ENCODE peak calls at places on chromosomes 3 and 15, in ten cellular contexts. Q, J, Z, U, T, O, K, W, A and F are unnamed samples.

GRCh38 chr15:92839696-92840095 is 60.4 kb upstream of the CHD2 start:
- DNase-seq in Q (no peak), J (no peak), Z (no peak), U (no peak), T (no peak), O (no peak), K (no peak), W (no peak), A (no peak), F (no peak)

GRCh38 chr15:90903733-90904536 is 833 bp downstream of the MAN2A2 start:
- DNase-seq in Q (peak), J (no peak), Z (no peak), U (no peak), T (no peak), O (no peak), K (no peak), W (peak), A (no peak), F (no peak)

GRCh38 chr3:197244751-197245150 is 53.7 kb downstream of the DLG1 start:
- DNase-seq in Q (no peak), J (no peak), Z (no peak), U (no peak), T (no peak), O (no peak), K (no peak), W (no peak), A (no peak), F (no peak)

GRCh38 chr3:186609247-186609868 is 3.5 kb upstream of the AHSG start:
- DNase-seq in Q (peak), J (no peak), Z (peak), U (no peak), T (no peak), O (no peak), K (no peak), W (peak), A (peak), F (no peak)

GRCh38 chr15:96363692-96364091 is 33.2 kb downstream of the NR2F2 start:
- DNase-seq in Q (no peak), J (no peak), Z (no peak), U (no peak), T (no peak), O (no peak), K (no peak), W (no peak), A (no peak), F (no peak)

GRCh38 chr15:67059127-67059553 is 6.3 kb upstream of the SMAD3 start:
- DNase-seq in Q (no peak), J (no peak), Z (no peak), U (no peak), T (no peak), O (peak), K (no peak), W (peak), A (no peak), F (no peak)

GRCh38 chr15:71278989-71279756 is 163.9 kb downstream of the THSD4 start:
- DNase-seq in Q (peak), J (no peak), Z (no peak), U (peak), T (peak), O (peak), K (no peak), W (peak), A (peak), F (peak)

GRCh38 chr15:65896231-65896630 is 26.9 kb downstream of the RAB11A start:
- DNase-seq in Q (no peak), J (no peak), Z (no peak), U (no peak), T (no peak), O (no peak), K (no peak), W (no peak), A (no peak), F (no peak)

GRCh38 chr15:82919231-82919886 is 33.2 kb downstream of the HOMER2 start:
- DNase-seq in Q (peak), J (no peak), Z (no peak), U (no peak), T (peak), O (peak), K (no peak), W (peak), A (no peak), F (no peak)

GRCh38 chr15:95857124-95857757 is 473.3 kb upstream of the NR2F2 start:
- DNase-seq in Q (no peak), J (no peak), Z (no peak), U (peak), T (no peak), O (no peak), K (no peak), W (no peak), A (peak), F (no peak)

GRCh38 chr3:61559108-61559731 is 2.2 kb upstream of the PTPRG start:
- DNase-seq in Q (no peak), J (no peak), Z (no peak), U (no peak), T (no peak), O (no peak), K (no peak), W (no peak), A (no peak), F (no peak)

GRCh38 chr3:126257984-126258383 is 77.6 kb upstream of the ALDH1L1 start:
- DNase-seq in Q (no peak), J (no peak), Z (no peak), U (no peak), T (no peak), O (no peak), K (no peak), W (no peak), A (no peak), F (no peak)

GRCh38 chr15:63157066-63157890 is at the start of gene RPS27L:
- DNase-seq in Q (peak), J (peak), Z (peak), U (peak), T (peak), O (peak), K (peak), W (peak), A (peak), F (peak)

GRCh38 chr3:194112120-194113106 is 23.5 kb upstream of the HES1 start:
- DNase-seq in Q (no peak), J (no peak), Z (no peak), U (no peak), T (peak), O (no peak), K (no peak), W (peak), A (no peak), F (no peak)

GRCh38 chr3:38545396-38545949 is 49.3 kb downstream of the EXOG start:
- DNase-seq in Q (no peak), J (no peak), Z (no peak), U (no peak), T (no peak), O (no peak), K (no peak), W (no peak), A (no peak), F (no peak)

GRCh38 chr3:119349353-119349752 is 55.2 kb downstream of the ARHGAP31 start:
- DNase-seq in Q (peak), J (no peak), Z (no peak), U (no peak), T (no peak), O (no peak), K (no peak), W (no peak), A (no peak), F (no peak)
- H3K4me3 ChIP-seq in Q (no peak), J (no peak), Z (no peak), U (no peak), T (no peak), O (no peak), K (no peak), W (no peak), A (no peak), F (no peak)

DNA sequence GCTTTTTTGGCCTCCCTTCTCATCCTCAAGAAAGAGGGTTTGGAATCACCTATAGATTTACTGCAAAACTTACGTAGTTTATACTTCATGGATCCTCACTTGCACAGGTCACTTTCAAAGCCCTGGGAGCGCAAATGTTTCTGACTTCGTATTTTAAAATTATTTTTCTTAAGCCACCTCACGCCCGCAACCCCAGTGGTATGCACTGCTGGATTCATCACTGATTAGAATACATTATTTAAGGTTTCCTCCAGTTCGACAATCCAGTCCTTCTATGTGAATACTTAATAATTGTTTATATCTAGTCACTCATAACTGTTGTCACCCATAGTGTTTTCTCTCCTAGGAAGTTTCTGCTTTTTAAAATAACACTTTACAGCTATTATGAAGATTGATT is 339.9 kb downstream of the CHL1 start:
- DNase-seq in Q (no peak), J (no peak), Z (no peak), U (no peak), T (no peak), O (no peak), K (no peak), W (no peak), A (no peak), F (no peak)
- H3K4me3 ChIP-seq in Q (no peak), J (no peak), Z (no peak), U (peak), T (no peak), O (no peak), K (no peak), W (peak), A (peak), F (peak)

GRCh38 chr3:48505146-48505545 is 1.2 kb upstream of the SHISA5 start:
- DNase-seq in Q (no peak), J (no peak), Z (no peak), U (no peak), T (no peak), O (no peak), K (no peak), W (no peak), A (no peak), F (no peak)
- H3K4me3 ChIP-seq in Q (no peak), J (no peak), Z (no peak), U (peak), T (no peak), O (no peak), K (peak), W (no peak), A (no peak), F (no peak)

DNA sequence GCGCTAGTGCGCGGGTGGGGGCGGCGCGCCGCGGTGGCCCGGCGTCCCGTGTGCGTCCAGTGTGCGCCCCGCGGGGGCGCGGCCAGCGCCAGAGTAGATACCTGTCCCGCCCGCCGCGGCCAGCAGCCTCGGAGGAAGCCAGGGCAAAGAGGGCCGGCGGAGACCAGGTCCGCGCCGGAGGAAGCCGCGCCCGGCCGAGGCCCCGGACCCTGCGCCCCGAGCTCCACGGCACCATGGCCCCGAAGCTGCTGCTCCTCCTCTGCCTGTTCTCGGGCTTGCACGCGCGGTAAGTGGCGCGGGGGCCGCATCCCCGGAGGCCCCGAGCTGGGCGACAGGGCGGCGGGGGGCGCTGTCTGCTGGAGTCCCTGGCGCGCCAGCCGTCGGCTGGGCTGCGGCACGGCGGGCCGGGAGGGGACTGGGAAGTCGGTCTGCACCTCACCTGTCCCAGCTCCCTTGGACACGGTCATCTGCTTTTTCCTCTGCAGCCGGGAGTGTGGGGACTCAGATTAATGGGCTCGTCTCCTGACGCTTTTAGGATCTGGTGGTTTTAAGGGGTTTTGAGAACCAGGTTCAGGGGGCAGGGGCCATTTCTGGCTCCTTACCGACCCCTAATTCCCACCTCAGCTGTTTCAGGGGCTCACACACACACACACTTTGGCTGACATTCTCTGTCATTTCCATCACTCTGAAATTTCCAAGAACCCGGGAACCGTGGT is 480 bp downstream of the GABRG3 start:
- DNase-seq in Q (peak), J (no peak), Z (no peak), U (no peak), T (no peak), O (no peak), K (no peak), W (no peak), A (no peak), F (no peak)
- H3K4me3 ChIP-seq in Q (peak), J (no peak), Z (no peak), U (no peak), T (no peak), O (no peak), K (no peak), W (peak), A (peak), F (peak)

GRCh38 chr3:14474363-14475081 is 65.6 kb downstream of the GRIP2 start:
- DNase-seq in Q (no peak), J (no peak), Z (no peak), U (no peak), T (no peak), O (no peak), K (no peak), W (no peak), A (peak), F (no peak)
- H3K4me3 ChIP-seq in Q (no peak), J (no peak), Z (no peak), U (no peak), T (no peak), O (no peak), K (no peak), W (no peak), A (no peak), F (no peak)